ENCODE peak calls at places on chromosomes 4 and X, in four cellular contexts. C, N, B and Q are unnamed samples.

GRCh38 chrX:39017062-39017461 is 215.8 kb downstream of the MID1IP1 start:
- DNase-seq in N (no peak), B (no peak), C (no peak), Q (no peak)

GRCh38 chr4:123481034-123481433 is 84.4 kb downstream of the SPRY1 start:
- DNase-seq in N (no peak), C (no peak), B (no peak), Q (no peak)

GRCh38 chrX:76279007-76279406 is 106.1 kb downstream of the PBDC1 start:
- DNase-seq in C (no peak), B (peak; percentile 22), N (no peak), Q (no peak)

GRCh38 chr4:3408793-3409330 is 32.9 kb upstream of the HGFAC start:
- DNase-seq in B (peak; percentile 25), C (peak; percentile 45), N (no peak), Q (peak; percentile 20)

GRCh38 chr4:73998040-73999011 is at the start of gene CXCL5:
- DNase-seq in B (no peak), N (no peak), C (peak; percentile 76), Q (no peak)

GRCh38 chrX:71514367-71515038 is 18.4 kb upstream of the OGT start:
- DNase-seq in B (no peak), C (no peak), N (no peak), Q (no peak)

GRCh38 chr4:108192056-108192455 is 23.3 kb upstream of the LEF1 start:
- DNase-seq in C (no peak), N (no peak), B (no peak), Q (no peak)

GRCh38 chr4:38161208-38162113 is 201.3 kb downstream of the PTTG2 start:
- DNase-seq in B (no peak), C (no peak), N (no peak), Q (no peak)

GRCh38 chrX:18677140-18677834 is 5.4 kb upstream of the RS1 start:
- DNase-seq in C (no peak), B (no peak), N (no peak), Q (no peak)

GRCh38 chr4:48710446-48711209 is 69.5 kb downstream of the FRYL start:
- DNase-seq in N (no peak), C (no peak), B (no peak), Q (no peak)

GRCh38 chrX:15497865-15498264 is 2.7 kb upstream of the BMX start:
- DNase-seq in N (no peak), B (peak; percentile 16), C (no peak), Q (no peak)

GRCh38 chr4:153497988-153498967 is 32.1 kb downstream of the TMEM131L start:
- DNase-seq in N (no peak), B (peak; percentile 57), C (no peak), Q (no peak)

GRCh38 chr4:155512069-155512468 is 135.3 kb upstream of the MAP9 start:
- DNase-seq in B (no peak), N (no peak), C (no peak), Q (no peak)

GRCh38 chrX:119669424-119670037 is 23.4 kb downstream of the SEPTIN6 start:
- DNase-seq in C (peak; percentile 74), N (no peak), B (no peak), Q (no peak)

GRCh38 chr4:110953191-110953590 is 330.3 kb upstream of the PITX2 start:
- DNase-seq in C (no peak), N (no peak), B (no peak), Q (no peak)

GRCh38 chr4:23815351-23815750 is 74.5 kb downstream of the PPARGC1A start:
- DNase-seq in N (no peak), C (no peak), B (no peak), Q (no peak)

GRCh38 chrX:63751481-63751880 is 33.5 kb downstream of the ARHGEF9 start:
- DNase-seq in N (no peak), B (no peak), C (no peak), Q (no peak)

GRCh38 chrX:42615161-42615563 is 162.8 kb downstream of the PPP1R2C start:
- DNase-seq in B (no peak), N (no peak), C (no peak), Q (no peak)

GRCh38 chr4:149112109-149112508 is 669.9 kb upstream of the NR3C2 start:
- DNase-seq in C (no peak), B (no peak), N (no peak), Q (no peak)

GRCh38 chrX:16138108-16138427 is 14.7 kb downstream of the GRPR start:
- DNase-seq in B (no peak), C (no peak), N (no peak), Q (no peak)

GRCh38 chrX:41720125-41720780 is 3.7 kb upstream of the GPR82 start:
- DNase-seq in B (no peak), N (no peak), C (peak; percentile 86), Q (no peak)

GRCh38 chr4:68904786-68905185 is 46.8 kb downstream of the UGT2A3 start:
- DNase-seq in B (no peak), N (no peak), C (no peak), Q (no peak)

GRCh38 chr4:55251896-55252295 is 94.1 kb upstream of the SRD5A3 start:
- DNase-seq in N (no peak), B (no peak), C (no peak), Q (no peak)

GRCh38 chr4:83002329-83002728 is 8.3 kb downstream of the LIN54 start:
- DNase-seq in N (no peak), B (no peak), C (no peak), Q (no peak)

GRCh38 chr4:53914313-53915016 is 149.9 kb downstream of the CHIC2 start:
- DNase-seq in C (no peak), N (no peak), B (no peak), Q (no peak)

GRCh38 chr4:68683034-68683433 is 12.6 kb upstream of the UGT2B15 start:
- DNase-seq in C (no peak), N (no peak), B (no peak), Q (no peak)

GRCh38 chr4:7190668-7191545 is 1.4 kb upstream of the SORCS2 start:
- DNase-seq in C (peak; percentile 42), B (peak; percentile 73), N (no peak), Q (peak; percentile 31)

GRCh38 chrX:41259516-41259915 is 74.4 kb upstream of the DDX3X start:
- DNase-seq in B (no peak), N (no peak), C (no peak), Q (no peak)

GRCh38 chrX:143854006-143854405 is 29.9 kb upstream of the UBE2NL start:
- DNase-seq in B (no peak), C (no peak), N (no peak), Q (no peak)

GRCh38 chrX:110219920-110220319 is 98.0 kb downstream of the AMMECR1 start:
- DNase-seq in N (no peak), C (no peak), B (no peak), Q (no peak)

GRCh38 chrX:11064851-11065600 is 46.1 kb upstream of the HCCS start:
- DNase-seq in C (no peak), B (no peak), N (no peak), Q (no peak)

GRCh38 chr4:70703695-70704332 is 15.5 kb downstream of the UTP3 start:
- DNase-seq in C (no peak), B (no peak), N (no peak), Q (no peak)

GRCh38 chr4:146255874-146256273 is 41.5 kb downstream of the REELD1 start:
- DNase-seq in C (no peak), B (no peak), N (no peak), Q (no peak)

GRCh38 chr4:176622251-176622968 is 170.3 kb downstream of the VEGFC start:
- DNase-seq in N (no peak), B (no peak), C (no peak), Q (no peak)

GRCh38 chrX:53072418-53073114 is 9.6 kb upstream of the TSPYL2 start:
- DNase-seq in B (no peak), C (peak; percentile 47), N (no peak), Q (peak; percentile 44)

GRCh38 chrX:53073115-53073581 is 9.0 kb upstream of the TSPYL2 start:
- DNase-seq in C (peak; percentile 55), N (no peak), B (no peak), Q (peak; percentile 38)

GRCh38 chrX:53071064-53071463 is 11.1 kb upstream of the TSPYL2 start:
- DNase-seq in C (no peak), B (no peak), N (no peak), Q (peak; percentile 58)

GRCh38 chrX:53074987-53075386 is 7.2 kb upstream of the TSPYL2 start:
- DNase-seq in C (peak; percentile 49), N (no peak), B (no peak), Q (peak; percentile 47)

DNA sequence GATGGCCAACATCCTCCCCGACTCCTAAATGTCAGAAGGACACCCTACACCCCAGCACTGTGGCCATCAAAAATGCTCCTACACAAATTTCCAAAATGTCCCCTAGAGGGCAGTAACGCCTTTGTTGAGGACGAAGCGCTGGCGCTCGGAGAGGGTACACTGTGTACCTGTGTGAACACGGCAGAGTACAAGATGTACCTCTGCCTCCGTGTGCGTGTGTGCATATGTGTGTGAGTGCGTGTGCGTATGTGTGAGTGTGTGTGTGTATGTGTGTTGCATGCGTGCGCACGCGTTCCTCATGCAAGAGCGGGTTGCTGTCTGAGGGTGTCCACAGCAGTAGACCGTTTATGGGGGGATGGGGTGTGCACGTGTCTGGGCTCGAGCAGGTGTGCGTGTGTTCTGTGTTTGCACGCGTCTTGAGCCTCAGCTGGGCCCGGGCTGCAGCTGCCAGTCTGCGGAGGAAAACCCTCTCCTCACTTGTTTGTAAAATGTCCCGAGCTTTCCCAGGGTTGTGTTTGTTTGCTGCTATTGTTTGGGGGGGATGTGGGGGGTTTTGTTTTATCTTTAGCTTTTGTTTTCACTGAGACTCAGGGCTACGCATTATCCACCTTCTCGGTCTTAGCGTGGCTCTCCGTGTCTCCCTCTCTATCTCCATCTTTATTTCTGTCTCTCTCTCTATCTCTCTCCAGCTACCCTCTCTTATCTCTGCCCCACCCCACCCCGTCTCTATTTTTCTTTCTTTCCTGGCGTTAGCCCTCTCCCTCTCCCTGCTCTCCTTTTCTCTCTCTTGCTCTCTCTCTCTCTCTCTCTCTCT is 10.4 kb upstream of the TSPYL2 start:
- DNase-seq in B (peak; percentile 72), N (peak; percentile 10), C (peak; percentile 92), Q (peak; percentile 83)
- TF ChIP-seq POLR2A in B (peak; percentile 39), N (no peak), C (no peak), Q (no peak)

GRCh38 chr4:75940692-75941253 is at the start of gene NAAA:
- DNase-seq in B (peak; percentile 40), C (peak; percentile 98), N (peak; percentile 29), Q (peak; percentile 92)
- TF ChIP-seq POLR2A in B (no peak), C (no peak), N (no peak), Q (no peak)

DNA sequence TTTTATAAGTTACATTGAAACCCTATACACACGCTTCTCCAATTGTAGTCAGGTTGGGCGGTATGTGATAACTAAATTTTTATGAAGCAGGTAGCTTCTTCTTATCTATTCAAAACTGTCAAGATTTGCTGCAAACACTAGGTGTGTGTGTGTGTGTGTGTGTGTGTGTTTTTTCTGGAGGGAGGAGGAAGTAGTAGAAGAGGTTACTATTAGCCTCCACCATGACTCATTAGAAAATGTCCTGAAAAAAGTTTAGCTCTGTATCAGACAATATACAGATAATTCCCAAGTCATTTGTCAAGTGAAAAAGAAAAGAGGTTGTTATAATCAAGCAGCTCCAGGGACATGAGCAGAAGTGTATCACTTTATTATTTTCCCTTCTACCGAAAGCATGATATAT is 33.9 kb downstream of the PCDH7 start:
- DNase-seq in N (no peak), B (no peak), C (no peak), Q (no peak)
- TF ChIP-seq POLR2A in N (no peak), B (no peak), C (no peak), Q (no peak)

GRCh38 chr4:113294910-113295309 is 245.5 kb downstream of the ANK2 start:
- DNase-seq in N (no peak), C (no peak), B (no peak), Q (no peak)

GRCh38 chr4:113292371-113293042 is 243.1 kb downstream of the ANK2 start:
- DNase-seq in N (no peak), C (no peak), B (peak; percentile 58), Q (no peak)

GRCh38 chr4:113293673-113294072 is 244.2 kb downstream of the ANK2 start:
- DNase-seq in B (no peak), N (no peak), C (no peak), Q (no peak)

GRCh38 chr4:113290666-113291065 is 241.2 kb downstream of the ANK2 start:
- DNase-seq in C (no peak), B (no peak), N (no peak), Q (no peak)

GRCh38 chr4:113293043-113293560 is 243.6 kb downstream of the ANK2 start:
- DNase-seq in C (no peak), B (peak; percentile 24), N (no peak), Q (no peak)
- TF ChIP-seq POLR2A in C (no peak), B (no peak), N (no peak), Q (no peak)